ENCODE peak calls at places on chromosome 9, in six cellular contexts. S is GM12891, O is suprapubic skin, M is NB4, H is uterus, Z is GM12892. W is an unnamed sample.

GRCh38 chr9:74447451-74448193 is 49.5 kb upstream of the RORB start:
- DNase-seq in S (no peak), O (no peak), M (no peak), H (no peak), Z (no peak), W (no peak)

GRCh38 chr9:83267741-83268140 is 204.8 kb upstream of the RASEF start:
- DNase-seq in S (no peak), O (no peak), M (no peak), H (no peak), Z (no peak), W (no peak)

GRCh38 chr9:96619109-96619435 is 571 bp downstream of the CDC14B start:
- DNase-seq in S (no peak), O (peak; percentile 62), M (no peak), H (peak; percentile 20), Z (no peak), W (no peak)

GRCh38 chr9:131997076-131997475 is 82.6 kb downstream of the MED27 start:
- DNase-seq in S (no peak), O (no peak), M (no peak), H (no peak), Z (no peak), W (no peak)

GRCh38 chr9:93906182-93906880 is 48.8 kb downstream of the BARX1 start:
- DNase-seq in S (no peak), O (no peak), M (no peak), H (no peak), Z (no peak), W (no peak)

GRCh38 chr9:34993502-34994428 is 4.2 kb downstream of the DNAJB5 start:
- DNase-seq in S (no peak), O (peak; percentile 79), M (peak; percentile 60), H (peak; percentile 86), Z (no peak), W (peak; percentile 35)

GRCh38 chr9:89635007-89635742 is 30.4 kb downstream of the GADD45G start:
- DNase-seq in S (no peak), O (no peak), M (no peak), H (no peak), Z (no peak), W (no peak)

GRCh38 chr9:97794666-97795065 is 58.4 kb upstream of the FOXE1 start:
- DNase-seq in S (no peak), O (no peak), M (no peak), H (no peak), Z (no peak), W (no peak)

GRCh38 chr9:105425817-105426433 is 21.9 kb upstream of the FSD1L start:
- DNase-seq in S (no peak), O (no peak), M (peak; percentile 31), H (no peak), Z (no peak), W (no peak)

GRCh38 chr9:119675951-119676350 is 306.7 kb upstream of the BRINP1 start:
- DNase-seq in S (no peak), O (no peak), M (no peak), H (no peak), Z (no peak), W (no peak)

GRCh38 chr9:127942152-127943010 is 4.7 kb upstream of the DPM2 start:
- DNase-seq in S (peak; percentile 69), O (no peak), M (peak; percentile 68), H (peak; percentile 72), Z (peak; percentile 70), W (peak; percentile 62)

GRCh38 chr9:72462340-72462739 is 59.1 kb upstream of the TMC1 start:
- DNase-seq in S (no peak), O (no peak), M (no peak), H (no peak), Z (no peak), W (no peak)

GRCh38 chr9:125409637-125410521 is 148.3 kb downstream of the GAPVD1 start:
- DNase-seq in S (peak; percentile 87), O (no peak), M (peak; percentile 69), H (peak; percentile 53), Z (no peak), W (peak; percentile 16)

GRCh38 chr9:11269036-11269435 is 656.2 kb upstream of the PTPRD start:
- DNase-seq in S (no peak), O (no peak), M (peak; percentile 25), H (no peak), Z (no peak), W (no peak)

GRCh38 chr9:34732886-34733285 is 22.9 kb upstream of the CCL21 start:
- DNase-seq in S (no peak), O (no peak), M (no peak), H (no peak), Z (no peak), W (no peak)

GRCh38 chr9:132548971-132549649 is 33.3 kb upstream of the BARHL1 start:
- DNase-seq in S (no peak), O (no peak), M (no peak), H (no peak), Z (no peak), W (no peak)

GRCh38 chr9:4333787-4334186 is 33.9 kb upstream of the GLIS3 start:
- DNase-seq in S (no peak), O (no peak), M (no peak), H (no peak), Z (no peak), W (no peak)

GRCh38 chr9:109010676-109011655 is 2.3 kb downstream of the CTNNAL1 start:
- DNase-seq in S (no peak), O (no peak), M (peak; percentile 54), H (no peak), Z (peak; percentile 15), W (no peak)

GRCh38 chr9:92616199-92617129 is 53.5 kb downstream of the IPPK start:
- DNase-seq in S (no peak), O (no peak), M (no peak), H (peak; percentile 45), Z (no peak), W (peak; percentile 51)

GRCh38 chr9:130051855-130052254 is 1.9 kb upstream of the GPR107 start:
- DNase-seq in S (no peak), O (no peak), M (no peak), H (no peak), Z (no peak), W (no peak)

GRCh38 chr9:130053109-130053503 is 600 bp upstream of the GPR107 start:
- DNase-seq in S (no peak), O (no peak), M (no peak), H (no peak), Z (no peak), W (no peak)

GRCh38 chr9:130054820-130055219 is 1.1 kb downstream of the GPR107 start:
- DNase-seq in S (no peak), O (no peak), M (no peak), H (no peak), Z (no peak), W (no peak)

GRCh38 chr9:130054428-130054786 is 701 bp downstream of the GPR107 start:
- DNase-seq in S (no peak), O (no peak), M (no peak), H (no peak), Z (no peak), W (no peak)

DNA sequence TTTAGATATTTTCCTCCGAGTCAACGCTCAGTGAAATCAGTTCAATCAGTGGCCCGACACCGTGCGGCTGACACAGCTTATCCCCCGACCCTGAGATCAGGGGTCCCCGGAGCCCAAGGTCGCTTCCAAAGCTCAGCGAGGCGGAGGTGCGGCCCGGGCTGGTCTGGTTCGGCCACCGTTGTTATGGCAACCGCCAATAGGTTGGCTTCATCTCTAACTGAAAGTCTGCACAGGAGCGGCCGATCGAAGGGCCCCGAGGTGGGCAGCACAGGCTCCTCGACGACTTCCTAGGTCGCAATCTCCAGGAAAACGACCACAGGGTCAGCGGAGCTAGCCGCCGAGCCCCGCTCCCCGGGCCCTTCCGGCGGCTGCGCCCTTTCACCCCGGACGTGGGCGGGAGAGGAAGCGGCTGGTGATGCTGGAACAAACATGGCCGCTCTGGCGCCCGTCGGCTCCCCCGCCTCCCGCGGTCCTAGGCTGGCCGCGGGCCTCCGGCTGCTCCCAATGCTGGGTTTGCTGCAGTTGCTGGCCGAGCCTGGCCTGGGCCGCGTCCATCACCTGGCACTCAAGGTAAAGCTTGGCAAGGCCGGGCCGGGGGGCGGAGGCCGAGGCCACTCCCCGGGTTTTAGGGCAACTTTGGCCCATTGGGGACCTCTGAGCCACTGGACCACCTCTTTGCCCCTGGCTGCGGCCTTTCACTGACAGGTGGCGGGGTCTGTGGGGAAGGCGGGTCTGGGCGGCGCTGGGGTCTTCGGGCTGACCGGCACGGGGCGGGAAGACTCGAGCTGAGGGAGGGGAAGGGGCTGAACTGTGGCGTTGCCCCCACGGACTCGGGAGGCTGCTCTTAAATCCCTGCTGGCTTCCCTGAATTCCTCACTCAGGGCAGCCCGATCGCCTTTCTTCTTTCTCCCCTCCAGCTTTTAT is at the start of gene GPR107:
- DNase-seq in S (peak; percentile 81), O (peak; percentile 86), M (peak; percentile 81), H (peak; percentile 82), Z (peak; percentile 90), W (peak; percentile 65)
- TF ChIP-seq POLR2A in S (no peak), O (peak; percentile 81), M (peak; percentile 74), H (peak; percentile 50), Z (peak; percentile 76), W (peak; percentile 41)

DNA sequence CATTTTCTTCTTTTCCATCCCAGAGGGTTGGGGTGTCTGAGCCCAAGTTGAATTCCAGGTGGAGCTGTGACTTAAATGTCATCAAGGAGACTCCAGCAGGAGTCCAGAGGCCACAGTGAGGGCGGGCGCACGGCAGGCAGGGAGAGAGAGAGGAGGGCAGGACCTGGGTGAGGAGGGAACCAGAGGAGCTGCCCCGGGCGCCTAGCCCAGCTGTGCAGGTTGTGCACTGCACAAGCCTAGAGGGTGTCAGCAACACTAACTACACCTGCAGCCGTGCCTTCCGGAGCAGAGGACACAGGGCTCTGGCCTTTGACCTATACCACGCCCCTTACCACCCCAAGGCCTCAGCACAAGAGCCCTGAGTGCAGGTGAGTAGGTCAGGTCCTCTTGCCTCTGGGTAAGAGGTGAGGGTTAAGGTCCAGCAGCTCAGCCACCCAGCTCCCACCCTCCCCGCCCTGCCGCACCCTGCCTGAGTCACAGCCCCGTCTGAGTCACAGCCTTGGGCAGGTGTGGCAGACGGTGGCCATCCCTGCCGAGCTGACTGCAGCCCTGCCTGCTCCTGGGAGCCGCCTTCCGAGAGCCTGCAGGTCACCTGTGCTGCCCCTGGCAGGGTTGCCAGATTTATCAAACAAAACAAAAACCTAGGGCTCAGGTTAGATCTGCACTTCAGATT is 6.4 kb upstream of the AGPAT2 start:
- DNase-seq in S (no peak), O (no peak), M (no peak), H (no peak), Z (no peak), W (no peak)
- TF ChIP-seq POLR2A in S (no peak), O (no peak), M (no peak), H (no peak), Z (no peak), W (no peak)

GRCh38 chr9:77954018-77954417 is 77.6 kb downstream of the GNAQ start:
- DNase-seq in S (no peak), O (no peak), M (no peak), H (no peak), Z (no peak), W (no peak)
- TF ChIP-seq POLR2A in S (no peak), O (no peak), M (no peak), H (no peak), Z (no peak), W (no peak)

DNA sequence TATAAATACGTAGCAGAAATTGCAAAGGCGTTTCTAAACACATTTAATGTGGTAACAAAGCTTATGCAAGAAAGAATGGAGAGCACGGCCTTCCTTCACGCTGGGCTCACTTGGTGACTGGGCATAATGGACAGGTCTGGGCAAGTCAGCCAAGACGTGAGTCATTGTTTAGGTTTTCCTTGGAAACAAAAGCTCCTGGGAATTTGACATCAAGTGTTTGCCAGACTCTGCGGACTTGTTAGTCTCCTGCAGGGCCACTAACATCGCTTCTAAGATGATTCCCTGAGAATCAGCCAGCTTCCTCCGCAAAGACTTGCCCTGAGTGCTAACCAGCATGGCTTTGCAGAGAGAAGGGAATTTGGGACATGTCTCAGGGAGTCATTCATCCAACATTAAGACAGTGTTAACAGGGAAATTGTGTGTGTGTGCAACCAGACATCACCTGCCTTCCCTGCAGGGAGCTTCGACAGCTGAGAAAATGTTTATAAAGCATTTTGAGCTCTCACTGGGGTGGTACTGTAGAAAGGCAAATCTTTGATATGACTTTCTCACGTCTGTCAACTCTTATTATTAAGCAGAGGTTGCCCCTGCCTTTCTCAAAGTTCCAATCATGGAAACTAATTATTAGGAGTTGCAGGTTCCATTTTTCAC is 182.5 kb downstream of the NTRK2 start:
- DNase-seq in S (no peak), O (no peak), M (no peak), H (peak; percentile 27), Z (no peak), W (peak; percentile 34)
- TF ChIP-seq POLR2A in S (no peak), O (no peak), M (no peak), H (no peak), Z (no peak), W (no peak)